ENCODE peak calls at places on chromosomes 4 and X, in six cellular contexts. A, K, H, D, W and Q are unnamed samples.

GRCh38 chrX:68881911-68882310 is 53.1 kb downstream of the EFNB1 start:
- DNase-seq in H (no peak), A (no peak), D (no peak), W (no peak), K (no peak), Q (no peak)

GRCh38 chrX:19682712-19683331 is 167.5 kb upstream of the MAP3K15 start:
- DNase-seq in D (no peak), K (no peak), A (no peak), W (no peak), H (no peak), Q (no peak)

GRCh38 chrX:107565916-107566602 is 62.3 kb upstream of the PRPS1 start:
- DNase-seq in D (no peak), W (peak; percentile 15), A (no peak), K (peak; percentile 29), H (peak; percentile 13), Q (peak; percentile 57)

GRCh38 chr4:172042714-172043114 is 229.5 kb downstream of the GALNTL6 start:
- DNase-seq in H (peak; percentile 23), W (peak; percentile 7), A (no peak), D (no peak), K (peak; percentile 4), Q (no peak)

GRCh38 chrX:143635915-143636314 is at the start of gene SLITRK4:
- DNase-seq in D (peak; percentile 49), A (no peak), H (no peak), K (no peak), W (no peak), Q (no peak)

GRCh38 chr4:6196324-6196723 is 4.0 kb downstream of the JAKMIP1 start:
- DNase-seq in W (no peak), K (no peak), D (no peak), H (no peak), A (no peak), Q (no peak)

GRCh38 chr4:151753056-151753455 is 7.8 kb downstream of the GATB start:
- DNase-seq in H (no peak), D (no peak), K (no peak), W (no peak), A (no peak), Q (no peak)

GRCh38 chrX:13102636-13103035 is 58.2 kb upstream of the FAM9C start:
- DNase-seq in D (no peak), A (no peak), H (no peak), W (no peak), K (no peak), Q (no peak)

GRCh38 chr4:18106620-18107019 is 85.1 kb upstream of the LCORL start:
- DNase-seq in W (no peak), H (no peak), K (peak; percentile 48), D (no peak), A (no peak), Q (no peak)

GRCh38 chr4:91298156-91298700 is 1005.5 kb upstream of the GRID2 start:
- DNase-seq in A (no peak), H (no peak), W (no peak), D (no peak), K (no peak), Q (no peak)

GRCh38 chr4:170037481-170037880 is 11.3 kb upstream of the MFAP3L start:
- DNase-seq in W (no peak), D (no peak), A (no peak), H (no peak), K (no peak), Q (no peak)

GRCh38 chr4:159297088-159297487 is 194.2 kb downstream of the RAPGEF2 start:
- DNase-seq in A (no peak), H (no peak), W (no peak), D (no peak), K (no peak), Q (no peak)

GRCh38 chr4:118373614-118374255 is 20.9 kb upstream of the PRSS12 start:
- DNase-seq in H (no peak), D (no peak), A (no peak), K (no peak), W (no peak), Q (no peak)

GRCh38 chr4:5752803-5753184 is 41.8 kb downstream of the EVC start:
- DNase-seq in W (no peak), H (no peak), D (no peak), K (no peak), A (no peak), Q (no peak)

GRCh38 chrX:114599305-114599704 is 15.4 kb downstream of the HTR2C start:
- DNase-seq in W (no peak), A (no peak), D (no peak), H (no peak), K (no peak), Q (no peak)

GRCh38 chrX:146449243-146449642 is 360.3 kb upstream of the CXorf51B start:
- DNase-seq in D (no peak), W (no peak), A (no peak), K (no peak), H (no peak), Q (no peak)

GRCh38 chr4:44056721-44057151 is 391.9 kb downstream of the KCTD8 start:
- DNase-seq in A (no peak), D (peak; percentile 92), K (no peak), W (no peak), H (no peak), Q (no peak)

GRCh38 chr4:6824772-6825402 is 42.4 kb downstream of the KIAA0232 start:
- DNase-seq in W (no peak), K (no peak), D (no peak), A (no peak), H (no peak), Q (no peak)

GRCh38 chr4:82868572-82868971 is 22.4 kb downstream of the SEC31A start:
- DNase-seq in A (no peak), K (no peak), D (no peak), H (no peak), W (no peak), Q (no peak)

GRCh38 chr4:3639613-3640586 is 107.7 kb upstream of the LRPAP1 start:
- DNase-seq in D (no peak), A (no peak), W (no peak), K (no peak), H (no peak), Q (peak; percentile 68)

GRCh38 chrX:153735274-153735673 is 10.6 kb downstream of the ABCD1 start:
- DNase-seq in A (no peak), D (no peak), W (no peak), H (no peak), K (peak; percentile 35), Q (no peak)
- TF ChIP-seq JUND in A (no peak), D (no peak), W (no peak), H (no peak), K (peak; percentile 63), Q (no peak)

GRCh38 chr4:177487977-177488376 is 45.7 kb upstream of the AGA start:
- DNase-seq in D (no peak), H (no peak), W (no peak), K (no peak), A (no peak), Q (no peak)

GRCh38 chr4:177482367-177482766 is 40.1 kb upstream of the AGA start:
- DNase-seq in H (no peak), K (no peak), A (no peak), D (no peak), W (no peak), Q (no peak)

GRCh38 chr4:177485528-177485927 is 43.3 kb upstream of the AGA start:
- DNase-seq in A (no peak), W (no peak), D (no peak), H (no peak), K (no peak), Q (no peak)

GRCh38 chr4:177483271-177483670 is 41.0 kb upstream of the AGA start:
- DNase-seq in A (no peak), K (no peak), D (no peak), W (no peak), H (no peak), Q (no peak)

DNA sequence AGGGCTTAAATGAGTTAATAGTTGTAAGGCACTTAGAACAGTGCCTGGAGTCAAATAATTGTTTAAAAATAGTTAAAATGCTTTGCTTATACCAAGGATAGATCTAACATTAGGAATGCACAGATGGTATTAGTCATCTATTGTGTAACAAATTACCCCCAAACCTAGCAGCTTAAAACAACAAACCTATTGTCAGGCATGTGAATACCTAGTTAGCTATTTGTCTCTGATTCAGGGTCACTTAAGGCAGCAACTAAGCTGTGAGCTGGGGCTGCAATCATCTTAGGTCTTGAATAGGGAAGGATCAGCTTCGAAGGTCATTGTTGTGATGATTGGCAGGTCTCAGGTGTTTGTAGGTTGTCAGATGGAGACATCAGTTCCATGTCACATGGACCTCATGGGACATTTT is 42.4 kb upstream of the AGA start:
- DNase-seq in W (peak; percentile 17), D (no peak), H (peak; percentile 23), K (no peak), A (no peak), Q (no peak)
- TF ChIP-seq JUND in W (no peak), D (no peak), H (no peak), K (no peak), A (no peak), Q (no peak)

GRCh38 chrX:6449946-6450345 is 85.0 kb downstream of the VCX3A start:
- DNase-seq in K (no peak), W (no peak), D (no peak), A (no peak), H (no peak), Q (no peak)
- TF ChIP-seq JUND in K (no peak), W (no peak), D (no peak), A (no peak), H (no peak), Q (no peak)

GRCh38 chrX:122187065-122187464 is 997.0 kb upstream of the GRIA3 start:
- DNase-seq in A (no peak), K (no peak), H (no peak), D (no peak), W (no peak), Q (peak; percentile 71)

GRCh38 chrX:122184791-122185190 is 999.3 kb upstream of the GRIA3 start:
- DNase-seq in W (no peak), K (no peak), D (no peak), A (no peak), H (no peak), Q (peak; percentile 0)

DNA sequence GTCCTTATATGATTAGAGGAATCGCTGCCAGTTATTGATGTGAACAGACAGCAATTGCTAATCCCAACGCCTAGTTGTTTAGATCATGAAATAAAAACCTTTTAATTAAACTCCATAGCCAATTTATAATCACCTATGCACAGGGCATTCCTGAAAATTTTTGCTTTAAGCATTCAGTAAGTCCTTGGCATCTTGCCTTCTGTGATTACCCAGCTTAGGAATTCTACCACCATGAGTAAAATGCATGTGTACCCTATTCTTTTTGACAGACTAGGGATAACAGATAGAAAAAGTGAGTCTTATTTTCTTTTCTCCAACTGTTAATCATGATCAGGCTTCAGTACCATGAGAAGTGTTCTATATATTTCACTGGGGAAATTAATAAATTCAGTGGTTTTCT is 995.3 kb upstream of the GRIA3 start:
- DNase-seq in W (no peak), K (no peak), D (no peak), A (no peak), H (no peak), Q (no peak)
- TF ChIP-seq JUND in W (no peak), K (no peak), D (no peak), A (no peak), H (no peak), Q (no peak)